ENCODE peak calls at places on chromosomes 16 and 17, in six cellular contexts. B is HepG2, S is K562, W is GM12891, N is GM12878, L is H1. T is an unnamed sample.
A peak's percentile ranks its signal among the peaks of the same experiment; 100 is the strongest.

GRCh38 chr17:82056729-82057621 is 5.3 kb downstream of the GPS1 start:
- DNase-seq in B (peak; percentile 79), S (no peak), W (no peak), N (no peak), L (no peak), T (no peak)

GRCh38 chr17:41519501-41520224 is 973 bp upstream of the KRT15 start:
- DNase-seq in B (no peak), S (peak; percentile 29), W (no peak), N (no peak), L (no peak), T (no peak)

GRCh38 chr16:85350973-85351372 is 238.7 kb upstream of the CIBAR2 start:
- DNase-seq in B (no peak), S (no peak), W (no peak), N (no peak), L (no peak), T (no peak)

GRCh38 chr17:82559779-82560642 is 40.5 kb downstream of the FOXK2 start:
- DNase-seq in B (no peak), S (no peak), W (no peak), N (no peak), L (no peak), T (no peak)

GRCh38 chr17:56499799-56500388 is 93.6 kb upstream of the NOG start:
- DNase-seq in B (peak; percentile 24), S (peak; percentile 23), W (no peak), N (no peak), L (no peak), T (no peak)

GRCh38 chr17:73827627-73828241 is 183.5 kb upstream of the SDK2 start:
- DNase-seq in B (peak; percentile 24), S (no peak), W (no peak), N (no peak), L (peak; percentile 38), T (no peak)

GRCh38 chr16:71626858-71627213 is 852 bp downstream of the MARVELD3 start:
- DNase-seq in B (no peak), S (peak; percentile 48), W (peak; percentile 51), N (no peak), L (no peak), T (peak; percentile 45)

GRCh38 chr16:8924214-8924613 is 39.5 kb downstream of the USP7 start:
- DNase-seq in B (no peak), S (no peak), W (no peak), N (no peak), L (no peak), T (no peak)

GRCh38 chr17:82867763-82868325 is 28.0 kb upstream of the ZNF750 start:
- DNase-seq in B (no peak), S (no peak), W (no peak), N (no peak), L (no peak), T (no peak)

GRCh38 chr17:4950075-4950756 is 703 bp upstream of the ENO3 start:
- DNase-seq in B (peak; percentile 56), S (peak; percentile 27), W (no peak), N (no peak), L (no peak), T (no peak)

GRCh38 chr17:7241047-7241733 is 1.1 kb downstream of the GABARAP start:
- DNase-seq in B (no peak), S (no peak), W (no peak), N (no peak), L (no peak), T (no peak)

GRCh38 chr17:7237761-7238417 is 1.4 kb downstream of the PHF23 start:
- DNase-seq in B (peak; percentile 68), S (peak; percentile 56), W (peak; percentile 71), N (no peak), L (no peak), T (peak; percentile 80)

GRCh38 chr17:7240375-7240774 is 1.1 kb upstream of the PHF23 start:
- DNase-seq in B (no peak), S (no peak), W (no peak), N (no peak), L (no peak), T (no peak)

GRCh38 chr17:7238418-7239090 is 703 bp downstream of the PHF23 start:
- DNase-seq in B (no peak), S (peak; percentile 38), W (no peak), N (no peak), L (no peak), T (no peak)

DNA sequence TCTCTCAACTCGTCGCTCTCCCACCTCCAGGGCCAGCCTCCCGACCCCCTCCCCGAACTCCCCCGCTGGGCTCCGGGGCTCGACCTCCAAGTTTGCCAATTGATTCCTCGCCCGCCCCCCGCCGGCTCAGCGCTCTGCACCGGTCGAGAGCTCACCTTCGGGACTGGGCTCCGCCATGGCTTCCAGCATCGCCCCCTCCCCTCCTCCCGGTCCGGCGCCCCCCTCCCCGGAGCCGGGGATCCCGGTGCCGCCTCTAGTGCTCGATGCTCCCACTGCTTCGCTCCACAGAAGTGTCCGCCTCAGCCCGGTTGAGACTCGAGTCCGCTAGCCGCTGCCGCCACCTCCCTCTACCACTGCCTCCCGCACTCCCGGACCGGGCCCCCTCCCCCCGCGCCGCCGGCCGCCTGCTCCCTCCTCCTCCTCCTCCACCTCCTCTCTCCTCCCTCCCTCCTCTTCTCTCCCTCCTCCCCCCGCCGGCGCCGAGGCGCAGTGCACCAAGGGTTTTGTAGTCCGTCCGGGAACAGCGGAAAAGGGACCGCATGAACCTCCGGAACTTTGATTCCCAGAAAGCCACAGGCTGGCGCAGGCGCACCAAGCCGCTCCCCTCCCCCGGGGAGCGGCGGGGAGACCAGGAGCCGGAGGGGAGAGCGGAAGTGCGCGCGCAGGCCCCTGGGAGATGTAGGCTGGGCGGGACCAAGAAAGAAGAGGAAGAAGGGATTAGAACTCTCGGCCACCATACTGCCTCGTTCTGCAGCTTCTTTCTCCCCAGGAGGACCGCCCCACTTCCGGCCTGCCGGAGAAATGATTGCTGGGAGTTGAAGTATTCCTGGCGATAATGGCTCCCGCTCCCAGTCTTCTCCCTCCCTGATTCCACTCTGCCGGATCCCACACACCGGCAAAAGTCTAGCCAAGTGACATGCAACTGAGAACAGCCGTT is at the start of gene PHF23:
- DNase-seq in B (peak; percentile 97), S (peak; percentile 83), W (peak; percentile 96), N (peak; percentile 97), L (peak; percentile 99), T (peak; percentile 97)
- TF ChIP-seq POLR2A in B (peak; percentile 69), S (peak; percentile 73), W (no peak), N (peak; percentile 70), L (peak; percentile 36), T (peak; percentile 54)

GRCh38 chr17:17177186-17177585 is 28.9 kb downstream of the PLD6 start:
- DNase-seq in B (no peak), S (no peak), W (no peak), N (no peak), L (no peak), T (no peak)
- TF ChIP-seq POLR2AphosphoS5 in B (no peak), S (no peak), W (no peak), N (no peak), L (no peak), T (no peak)

DNA sequence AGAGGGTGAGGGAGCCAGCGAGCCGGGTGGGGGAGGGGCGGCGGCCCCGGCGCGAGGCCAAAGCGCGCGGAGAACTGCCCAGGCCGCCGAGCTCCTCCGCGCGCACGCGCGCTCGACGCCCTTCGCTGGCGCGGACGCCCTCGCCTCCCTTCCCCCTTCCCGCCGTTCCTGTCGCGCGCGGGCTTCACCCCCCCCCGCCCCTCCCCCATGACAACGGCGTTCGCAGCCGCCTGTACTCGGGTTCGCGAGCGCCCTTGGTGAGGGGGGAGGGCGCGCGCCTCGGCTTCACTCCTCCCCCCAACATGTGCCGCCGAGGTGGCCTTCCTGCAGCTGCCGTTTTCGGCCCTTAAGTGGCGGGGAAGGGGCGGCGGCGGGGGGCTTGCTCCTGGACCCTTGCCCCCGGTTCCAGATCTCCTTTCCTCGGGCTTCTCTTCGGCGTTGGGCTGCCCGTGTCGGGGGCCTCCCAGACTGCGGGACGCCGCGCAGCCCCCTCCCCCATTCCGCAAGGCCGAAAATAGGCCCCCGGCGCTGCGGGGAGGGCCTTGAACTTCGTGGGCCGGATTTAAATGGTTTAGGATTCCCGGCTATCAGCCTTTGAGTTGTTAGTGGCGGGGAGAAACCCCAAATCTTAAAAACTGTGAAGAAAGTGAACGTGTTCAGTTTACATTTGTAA is 548 bp downstream of the SRRM2 start:
- DNase-seq in B (peak; percentile 56), S (peak; percentile 91), W (peak; percentile 78), N (no peak), L (no peak), T (peak; percentile 78)
- TF ChIP-seq TAF1 in B (no peak), S (no peak), W (no peak), N (peak; percentile 33), L (no peak), T (no peak)

DNA sequence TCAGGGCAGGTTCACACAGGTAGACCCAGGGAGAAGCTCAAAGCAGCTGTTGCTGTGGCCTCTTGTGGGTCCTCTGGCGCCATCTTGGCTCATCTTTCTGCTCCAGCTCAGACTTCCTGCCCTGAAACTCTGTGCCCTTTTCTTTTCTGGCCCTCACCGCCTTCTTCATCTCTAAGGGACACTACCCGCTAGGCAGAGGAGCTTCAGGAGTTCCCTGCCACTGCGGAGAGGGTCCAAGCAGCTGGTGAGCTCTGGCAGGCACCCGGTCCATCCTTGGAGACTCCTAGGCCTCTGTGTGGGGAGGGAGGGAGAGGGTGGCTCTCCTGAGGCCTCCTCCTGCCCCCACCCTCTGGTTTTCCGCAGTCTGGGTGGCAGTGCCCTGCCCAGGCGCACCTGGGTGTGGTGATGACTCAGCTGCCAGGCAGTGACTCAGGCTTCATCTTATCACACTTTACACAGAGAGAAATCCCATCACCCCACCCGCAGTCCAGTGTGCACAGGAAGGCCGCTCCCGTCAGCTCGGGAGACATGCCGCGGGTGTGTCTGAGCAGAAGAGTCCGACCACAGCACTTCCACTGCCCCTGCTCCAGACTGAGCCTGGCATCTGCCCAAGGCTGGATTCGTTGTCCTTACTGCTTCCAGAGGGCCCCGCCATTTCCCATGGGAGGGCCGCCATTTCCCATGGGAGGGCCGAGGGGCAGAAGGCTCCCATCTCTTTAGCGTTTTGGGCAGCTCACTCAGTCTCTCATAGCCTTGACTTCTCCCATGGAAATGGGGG is 7.3 kb downstream of the NT5C start:
- DNase-seq in B (peak; percentile 48), S (peak; percentile 69), W (no peak), N (no peak), L (no peak), T (no peak)
- TF ChIP-seq POLR2A in B (no peak), S (peak; percentile 63), W (peak; percentile 11), N (no peak), L (no peak), T (no peak)

DNA sequence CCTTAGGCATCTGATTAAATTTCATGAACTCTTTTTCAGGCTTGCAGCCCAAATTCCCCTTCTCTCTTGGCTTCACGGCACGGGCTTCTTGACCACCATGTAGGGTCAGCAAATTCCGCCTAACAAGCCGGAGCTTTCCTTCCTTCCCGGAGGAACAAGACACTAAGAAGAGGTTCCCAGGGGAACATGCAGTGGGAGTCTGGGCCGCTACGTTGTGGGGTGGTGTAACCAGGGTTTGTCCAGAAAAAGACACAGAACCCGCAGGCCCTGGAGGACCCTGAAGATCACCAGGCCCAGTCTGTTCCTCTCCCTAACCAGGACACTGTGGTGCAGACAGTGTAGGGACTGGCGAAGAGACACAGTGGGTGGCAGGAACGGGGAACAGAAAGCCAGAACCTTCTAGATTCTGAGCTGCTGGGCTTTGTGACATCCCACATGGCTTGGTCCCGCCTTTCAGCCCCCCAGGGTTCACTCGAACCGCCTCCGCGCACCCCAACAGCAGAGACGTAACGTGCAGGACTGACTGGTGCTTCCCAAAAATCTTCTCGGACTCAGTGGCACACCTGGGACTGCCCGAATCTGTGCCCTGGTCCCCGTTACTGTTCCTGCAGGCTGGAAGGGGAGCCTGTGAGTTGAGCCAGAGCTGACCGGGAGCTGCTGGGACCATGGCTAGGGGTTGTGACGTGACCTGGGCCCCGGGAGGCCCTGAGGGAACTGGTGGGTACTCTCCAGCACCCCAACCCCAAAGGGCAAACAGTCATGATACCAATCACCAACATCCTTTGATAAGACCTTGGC is 55.2 kb downstream of the TBC1D16 start:
- DNase-seq in B (no peak), S (no peak), W (no peak), N (no peak), L (no peak), T (no peak)
- TF ChIP-seq POLR2AphosphoS5 in B (no peak), S (no peak), W (no peak), N (no peak), L (no peak), T (no peak)

T was measured in GM12892.